ENCODE peak calls at places on chromosome 12, in four cellular contexts. H, L, Y and D are unnamed samples.

GRCh38 chr12:53052419-53053222 is 2.8 kb downstream of the TNS2 start:
- DNase-seq in H (peak), L (peak), Y (no peak), D (no peak)

GRCh38 chr12:96289067-96289466 is 94.9 kb downstream of the ELK3 start:
- DNase-seq in H (no peak), L (no peak), Y (no peak), D (no peak)

GRCh38 chr12:123232472-123232806 is 502 bp downstream of the MPHOSPH9 start:
- DNase-seq in H (no peak), L (no peak), Y (no peak), D (no peak)

GRCh38 chr12:89858718-89859117 is 150.1 kb upstream of the ATP2B1 start:
- DNase-seq in H (no peak), L (no peak), Y (peak), D (no peak)

GRCh38 chr12:42086021-42086420 is 58.7 kb downstream of the GXYLT1 start:
- DNase-seq in H (no peak), L (no peak), Y (no peak), D (no peak)

GRCh38 chr12:108080363-108080762 is 48.7 kb upstream of the WSCD2 start:
- DNase-seq in H (no peak), L (no peak), Y (no peak), D (no peak)

GRCh38 chr12:52132754-52133161 is 53.3 kb downstream of the SMIM41 start:
- DNase-seq in H (no peak), L (no peak), Y (no peak), D (no peak)

GRCh38 chr12:53981652-53982565 is 3.0 kb upstream of the HOXC10 start:
- DNase-seq in H (no peak), L (no peak), Y (no peak), D (no peak)

GRCh38 chr12:25960176-25960575 is 1.7 kb downstream of the RASSF8 start:
- DNase-seq in H (no peak), L (no peak), Y (no peak), D (peak)

GRCh38 chr12:130427381-130427887 is 89.7 kb downstream of the PIWIL1 start:
- DNase-seq in H (no peak), L (no peak), Y (no peak), D (no peak)

GRCh38 chr12:49264466-49264872 is 413 bp upstream of the TUBA1C start:
- DNase-seq in H (no peak), L (no peak), Y (peak), D (peak)

GRCh38 chr12:127654383-127654985 is 612.5 kb upstream of the TMEM132C start:
- DNase-seq in H (no peak), L (no peak), Y (no peak), D (no peak)

GRCh38 chr12:107027304-107028053 is 40.5 kb upstream of the MTERF2 start:
- DNase-seq in H (no peak), L (peak), Y (no peak), D (peak)

GRCh38 chr12:44876554-44877275 is 600 bp upstream of the NELL2 start:
- DNase-seq in H (no peak), L (peak), Y (peak), D (peak)

GRCh38 chr12:49960474-49961110 is 1.1 kb upstream of the AQP5 start:
- DNase-seq in H (no peak), L (no peak), Y (no peak), D (no peak)

GRCh38 chr12:11765817-11766794 is 116.6 kb downstream of the ETV6 start:
- DNase-seq in H (peak), L (no peak), Y (no peak), D (peak)

GRCh38 chr12:94266796-94267529 is 118.6 kb downstream of the PLXNC1 start:
- DNase-seq in H (no peak), L (no peak), Y (no peak), D (no peak)

GRCh38 chr12:121550974-121551631 is 29.7 kb downstream of the KDM2B start:
- DNase-seq in H (no peak), L (no peak), Y (no peak), D (no peak)

GRCh38 chr12:101927042-101927441 is 49.7 kb downstream of the DRAM1 start:
- DNase-seq in H (no peak), L (no peak), Y (no peak), D (peak)

GRCh38 chr12:47843226-47843980 is 23.7 kb upstream of the HDAC7 start:
- DNase-seq in H (no peak), L (no peak), Y (no peak), D (no peak)

GRCh38 chr12:96513681-96514080 is 24.3 kb downstream of the CFAP54 start:
- DNase-seq in H (no peak), L (no peak), Y (no peak), D (no peak)

GRCh38 chr12:131682511-131682895 is 28.4 kb upstream of the SFSWAP start:
- DNase-seq in H (no peak), L (no peak), Y (no peak), D (no peak)

GRCh38 chr12:3698218-3698974 is 54.5 kb downstream of the CRACR2A start:
- DNase-seq in H (no peak), L (no peak), Y (no peak), D (no peak)

GRCh38 chr12:93003540-93004239 is 74.6 kb upstream of the EEA1 start:
- DNase-seq in H (no peak), L (no peak), Y (no peak), D (peak)

DNA sequence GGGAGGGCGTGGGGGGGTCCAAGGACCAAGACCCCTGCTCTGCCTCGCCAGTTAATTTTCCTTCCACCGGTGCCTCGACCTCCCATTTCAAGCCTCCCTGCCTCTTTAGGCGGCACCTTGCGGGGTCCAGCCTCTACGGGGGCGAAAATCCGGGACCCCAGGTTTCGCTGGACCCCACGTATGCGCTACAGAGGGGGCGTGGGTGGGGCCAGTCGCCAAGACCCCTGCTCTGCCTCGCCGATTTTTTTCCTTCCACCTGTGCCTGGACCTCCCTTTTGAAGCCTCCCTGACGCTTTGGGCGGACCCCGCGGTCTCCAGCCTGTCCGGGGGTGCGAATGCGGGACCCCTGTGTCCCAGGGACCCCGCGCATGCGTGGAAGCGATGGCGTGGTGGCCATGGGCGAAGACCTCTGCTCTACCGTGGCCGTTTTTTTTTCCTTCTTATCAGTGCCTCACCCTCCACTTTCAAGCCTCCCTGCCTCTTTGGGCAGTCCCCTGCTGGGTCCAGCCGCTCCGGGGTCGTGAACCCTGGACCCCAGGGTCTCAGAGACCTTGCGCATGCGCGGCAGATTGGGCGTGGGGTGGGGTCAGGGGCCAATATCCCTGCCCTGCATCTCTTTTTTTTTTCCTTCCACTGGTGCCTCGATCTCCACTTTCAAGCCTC is 324.2 kb downstream of the ALG10 start:
- DNase-seq in H (no peak), L (no peak), Y (no peak), D (no peak)
- H3K4me3 ChIP-seq in H (no peak), L (no peak), Y (no peak), D (no peak)

GRCh38 chr12:23888396-23889068 is 60.9 kb downstream of the SOX5 start:
- DNase-seq in H (no peak), L (no peak), Y (no peak), D (peak)

GRCh38 chr12:23887055-23887835 is 62.2 kb downstream of the SOX5 start:
- DNase-seq in H (no peak), L (peak), Y (no peak), D (peak)

GRCh38 chr12:23880988-23881387 is 68.5 kb downstream of the SOX5 start:
- DNase-seq in H (no peak), L (no peak), Y (no peak), D (no peak)

GRCh38 chr12:23885396-23885795 is 64.1 kb downstream of the SOX5 start:
- DNase-seq in H (no peak), L (no peak), Y (no peak), D (no peak)

DNA sequence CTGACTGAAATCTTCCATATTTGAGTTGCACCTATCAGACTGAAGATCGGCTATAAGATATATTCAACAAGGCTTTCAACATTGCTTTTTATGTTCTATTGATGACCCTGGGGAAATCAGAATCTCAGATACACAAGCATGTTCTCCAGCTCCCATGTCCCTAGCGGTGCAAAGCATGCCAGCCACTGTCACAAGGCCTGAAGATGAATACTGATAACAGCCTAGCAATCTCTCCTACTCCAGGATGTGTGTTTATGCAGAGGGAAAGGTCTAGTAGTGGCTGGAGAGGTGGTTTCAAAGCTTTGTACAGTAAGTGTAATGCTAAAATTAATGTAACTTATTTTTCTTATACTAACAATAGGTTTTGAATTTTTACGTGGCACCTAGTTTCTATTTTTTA is 64.6 kb downstream of the SOX5 start:
- DNase-seq in H (no peak), L (no peak), Y (no peak), D (no peak)
- TF ChIP-seq CTCF in H (no peak), L (no peak), Y (no peak), D (no peak)

GRCh38 chr12:124774054-124774461 is 89.6 kb downstream of the SCARB1 start:
- DNase-seq in H (peak), L (no peak), Y (peak), D (peak)
- H3K4me3 ChIP-seq in H (no peak), L (no peak), Y (peak), D (no peak)

GRCh38 chr12:953776-954175 is 4.3 kb upstream of the RAD52 start:
- DNase-seq in H (no peak), L (no peak), Y (no peak), D (no peak)
- TF ChIP-seq CTCF in H (no peak), L (no peak), Y (no peak), D (no peak)

GRCh38 chr12:113475451-113476085 is 3.9 kb upstream of the LHX5 start:
- DNase-seq in H (no peak), L (no peak), Y (no peak), D (no peak)
- H3K4me3 ChIP-seq in H (no peak), L (no peak), Y (no peak), D (peak)

DNA sequence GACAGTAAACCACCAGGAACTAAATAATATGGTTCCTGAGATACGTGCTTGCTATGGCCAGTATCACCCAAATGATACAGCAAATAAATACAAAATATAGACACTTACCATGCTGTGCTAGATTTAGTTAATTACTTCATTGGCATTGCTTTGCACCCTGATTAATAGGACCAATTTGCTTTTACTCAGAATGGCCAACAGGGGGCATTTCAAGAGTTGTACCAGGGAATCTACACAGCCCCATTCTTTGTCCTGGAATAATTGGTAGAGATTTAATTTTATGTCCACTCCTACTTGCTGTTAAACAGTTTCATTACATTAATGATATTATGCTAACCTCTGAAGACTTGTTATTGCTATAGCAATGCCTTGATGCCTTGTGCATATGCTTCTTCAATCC is 280.8 kb downstream of the RERGL start:
- DNase-seq in H (no peak), L (no peak), Y (no peak), D (no peak)
- TF ChIP-seq CTCF in H (no peak), L (no peak), Y (peak), D (no peak)